ENCODE peak calls at places on chromosomes 1 and 21, in ten cellular contexts. One of them, this sample, is unnamed.

GRCh38 chr1:85361106-85361505 is 84.7 kb upstream of the BCL10 start:
- DNase-seq in mesenchymal stem cell: peak
- DNase-seq in psoas muscle: no peak
- DNase-seq in NCI-H1092: no peak
- DNase-seq in kidney glomerular epithelial cell: peak
- DNase-seq in M059J: peak
- DNase-seq in left ventricle myocardium superior: no peak
- DNase-seq in cardiac muscle cell: peak
- DNase-seq in islet precursor cell: no peak
- DNase-seq in effector memory CD8-positive, alpha-beta T cell: no peak
- DNase-seq in this sample: no peak

GRCh38 chr1:29282924-29283803 is 46.8 kb downstream of the PTPRU start:
- DNase-seq in mesenchymal stem cell: peak
- DNase-seq in NCI-H1092: no peak
- DNase-seq in cardiac muscle cell: peak
- DNase-seq in kidney glomerular epithelial cell: no peak
- DNase-seq in M059J: peak
- DNase-seq in effector memory CD8-positive, alpha-beta T cell: no peak
- DNase-seq in islet precursor cell: peak
- DNase-seq in psoas muscle: peak
- DNase-seq in left ventricle myocardium superior: no peak
- DNase-seq in this sample: no peak

GRCh38 chr1:92601044-92601443 is 114.3 kb upstream of the GFI1 start:
- DNase-seq in mesenchymal stem cell: no peak
- DNase-seq in psoas muscle: no peak
- DNase-seq in M059J: no peak
- DNase-seq in cardiac muscle cell: no peak
- DNase-seq in NCI-H1092: no peak
- DNase-seq in effector memory CD8-positive, alpha-beta T cell: no peak
- DNase-seq in islet precursor cell: no peak
- DNase-seq in left ventricle myocardium superior: no peak
- DNase-seq in kidney glomerular epithelial cell: no peak
- DNase-seq in this sample: no peak

GRCh38 chr1:33004628-33005027 is 32.1 kb downstream of the AK2 start:
- DNase-seq in mesenchymal stem cell: peak
- DNase-seq in kidney glomerular epithelial cell: no peak
- DNase-seq in islet precursor cell: no peak
- DNase-seq in cardiac muscle cell: no peak
- DNase-seq in psoas muscle: no peak
- DNase-seq in left ventricle myocardium superior: no peak
- DNase-seq in M059J: no peak
- DNase-seq in effector memory CD8-positive, alpha-beta T cell: no peak
- DNase-seq in NCI-H1092: no peak
- DNase-seq in this sample: no peak

GRCh38 chr21:41369105-41369914 is 7.5 kb downstream of the MX2 start:
- DNase-seq in kidney glomerular epithelial cell: no peak
- DNase-seq in NCI-H1092: peak
- DNase-seq in mesenchymal stem cell: peak
- DNase-seq in left ventricle myocardium superior: peak
- DNase-seq in islet precursor cell: peak
- DNase-seq in M059J: no peak
- DNase-seq in psoas muscle: peak
- DNase-seq in effector memory CD8-positive, alpha-beta T cell: no peak
- DNase-seq in cardiac muscle cell: peak
- DNase-seq in this sample: peak

GRCh38 chr1:59750612-59751395 is 63.9 kb upstream of the HOOK1 start:
- DNase-seq in mesenchymal stem cell: peak
- DNase-seq in kidney glomerular epithelial cell: peak
- DNase-seq in islet precursor cell: no peak
- DNase-seq in cardiac muscle cell: peak
- DNase-seq in left ventricle myocardium superior: no peak
- DNase-seq in effector memory CD8-positive, alpha-beta T cell: no peak
- DNase-seq in M059J: peak
- DNase-seq in psoas muscle: no peak
- DNase-seq in NCI-H1092: no peak
- DNase-seq in this sample: no peak

GRCh38 chr1:225418598-225418997 is 9.2 kb downstream of the LBR start:
- DNase-seq in kidney glomerular epithelial cell: no peak
- DNase-seq in effector memory CD8-positive, alpha-beta T cell: no peak
- DNase-seq in psoas muscle: no peak
- DNase-seq in NCI-H1092: no peak
- DNase-seq in left ventricle myocardium superior: no peak
- DNase-seq in M059J: no peak
- DNase-seq in cardiac muscle cell: no peak
- DNase-seq in mesenchymal stem cell: no peak
- DNase-seq in islet precursor cell: peak
- DNase-seq in this sample: no peak

GRCh38 chr21:42555756-42556438 is 42.2 kb downstream of the SLC37A1 start:
- DNase-seq in psoas muscle: no peak
- DNase-seq in mesenchymal stem cell: no peak
- DNase-seq in kidney glomerular epithelial cell: no peak
- DNase-seq in left ventricle myocardium superior: no peak
- DNase-seq in effector memory CD8-positive, alpha-beta T cell: no peak
- DNase-seq in NCI-H1092: no peak
- DNase-seq in cardiac muscle cell: no peak
- DNase-seq in islet precursor cell: no peak
- DNase-seq in M059J: no peak
- DNase-seq in this sample: no peak

GRCh38 chr1:3469104-3469848 is 14.8 kb downstream of the ARHGEF16 start:
- DNase-seq in cardiac muscle cell: no peak
- DNase-seq in mesenchymal stem cell: no peak
- DNase-seq in islet precursor cell: no peak
- DNase-seq in left ventricle myocardium superior: peak
- DNase-seq in M059J: no peak
- DNase-seq in kidney glomerular epithelial cell: no peak
- DNase-seq in NCI-H1092: no peak
- DNase-seq in psoas muscle: peak
- DNase-seq in effector memory CD8-positive, alpha-beta T cell: no peak
- DNase-seq in this sample: no peak

GRCh38 chr1:6170742-6171201 is 9.3 kb downstream of the CHD5 start:
- DNase-seq in mesenchymal stem cell: no peak
- DNase-seq in M059J: no peak
- DNase-seq in effector memory CD8-positive, alpha-beta T cell: no peak
- DNase-seq in NCI-H1092: no peak
- DNase-seq in psoas muscle: no peak
- DNase-seq in cardiac muscle cell: no peak
- DNase-seq in islet precursor cell: peak
- DNase-seq in left ventricle myocardium superior: no peak
- DNase-seq in kidney glomerular epithelial cell: peak
- DNase-seq in this sample: no peak

GRCh38 chr1:199859525-199859924 is 168.0 kb upstream of the NR5A2 start:
- DNase-seq in effector memory CD8-positive, alpha-beta T cell: no peak
- DNase-seq in cardiac muscle cell: peak
- DNase-seq in islet precursor cell: no peak
- DNase-seq in mesenchymal stem cell: peak
- DNase-seq in NCI-H1092: no peak
- DNase-seq in kidney glomerular epithelial cell: no peak
- DNase-seq in left ventricle myocardium superior: no peak
- DNase-seq in psoas muscle: no peak
- DNase-seq in M059J: peak
- DNase-seq in this sample: no peak

GRCh38 chr1:228039006-228039481 is 32.2 kb downstream of the WNT3A start:
- DNase-seq in cardiac muscle cell: no peak
- DNase-seq in effector memory CD8-positive, alpha-beta T cell: no peak
- DNase-seq in psoas muscle: no peak
- DNase-seq in left ventricle myocardium superior: peak
- DNase-seq in kidney glomerular epithelial cell: no peak
- DNase-seq in M059J: no peak
- DNase-seq in mesenchymal stem cell: no peak
- DNase-seq in islet precursor cell: peak
- DNase-seq in NCI-H1092: no peak
- DNase-seq in this sample: no peak

GRCh38 chr1:236067854-236068454 is 3.1 kb upstream of the NID1 start:
- DNase-seq in psoas muscle: no peak
- DNase-seq in islet precursor cell: no peak
- DNase-seq in effector memory CD8-positive, alpha-beta T cell: no peak
- DNase-seq in kidney glomerular epithelial cell: no peak
- DNase-seq in left ventricle myocardium superior: no peak
- DNase-seq in M059J: no peak
- DNase-seq in cardiac muscle cell: peak
- DNase-seq in mesenchymal stem cell: peak
- DNase-seq in NCI-H1092: no peak
- DNase-seq in this sample: no peak

GRCh38 chr1:83676106-83676505 is 322.8 kb downstream of the TTLL7 start:
- DNase-seq in NCI-H1092: no peak
- DNase-seq in M059J: peak
- DNase-seq in kidney glomerular epithelial cell: peak
- DNase-seq in effector memory CD8-positive, alpha-beta T cell: no peak
- DNase-seq in psoas muscle: no peak
- DNase-seq in islet precursor cell: no peak
- DNase-seq in cardiac muscle cell: no peak
- DNase-seq in left ventricle myocardium superior: no peak
- DNase-seq in mesenchymal stem cell: no peak
- DNase-seq in this sample: no peak

GRCh38 chr1:113363935-113364334 is 26.4 kb upstream of the MAGI3 start:
- DNase-seq in kidney glomerular epithelial cell: no peak
- DNase-seq in effector memory CD8-positive, alpha-beta T cell: no peak
- DNase-seq in left ventricle myocardium superior: no peak
- DNase-seq in NCI-H1092: no peak
- DNase-seq in cardiac muscle cell: no peak
- DNase-seq in islet precursor cell: no peak
- DNase-seq in psoas muscle: no peak
- DNase-seq in M059J: no peak
- DNase-seq in mesenchymal stem cell: no peak
- DNase-seq in this sample: no peak

GRCh38 chr1:160866001-160866704 is 3.5 kb upstream of the CD244 start:
- DNase-seq in NCI-H1092: no peak
- DNase-seq in psoas muscle: no peak
- DNase-seq in islet precursor cell: no peak
- DNase-seq in left ventricle myocardium superior: no peak
- DNase-seq in M059J: no peak
- DNase-seq in kidney glomerular epithelial cell: no peak
- DNase-seq in effector memory CD8-positive, alpha-beta T cell: no peak
- DNase-seq in cardiac muscle cell: no peak
- DNase-seq in mesenchymal stem cell: no peak
- DNase-seq in this sample: no peak

GRCh38 chr1:150061632-150062101 is 5.9 kb upstream of the VPS45 start:
- DNase-seq in effector memory CD8-positive, alpha-beta T cell: no peak
- DNase-seq in islet precursor cell: no peak
- DNase-seq in cardiac muscle cell: peak
- DNase-seq in left ventricle myocardium superior: no peak
- DNase-seq in mesenchymal stem cell: peak
- DNase-seq in M059J: peak
- DNase-seq in NCI-H1092: no peak
- DNase-seq in kidney glomerular epithelial cell: peak
- DNase-seq in psoas muscle: no peak
- DNase-seq in this sample: no peak

GRCh38 chr1:185207980-185208602 is 51.1 kb downstream of the SWT1 start:
- DNase-seq in effector memory CD8-positive, alpha-beta T cell: no peak
- DNase-seq in NCI-H1092: no peak
- DNase-seq in psoas muscle: no peak
- DNase-seq in M059J: peak
- DNase-seq in cardiac muscle cell: peak
- DNase-seq in mesenchymal stem cell: no peak
- DNase-seq in islet precursor cell: no peak
- DNase-seq in left ventricle myocardium superior: no peak
- DNase-seq in kidney glomerular epithelial cell: no peak
- DNase-seq in this sample: no peak

GRCh38 chr1:192003295-192004083 is 154.8 kb upstream of the RGS18 start:
- DNase-seq in cardiac muscle cell: no peak
- DNase-seq in psoas muscle: no peak
- DNase-seq in left ventricle myocardium superior: no peak
- DNase-seq in effector memory CD8-positive, alpha-beta T cell: no peak
- DNase-seq in NCI-H1092: no peak
- DNase-seq in M059J: no peak
- DNase-seq in islet precursor cell: no peak
- DNase-seq in mesenchymal stem cell: no peak
- DNase-seq in kidney glomerular epithelial cell: no peak
- DNase-seq in this sample: no peak

GRCh38 chr1:94335950-94336349 is 82.2 kb upstream of the ABCD3 start:
- DNase-seq in kidney glomerular epithelial cell: peak
- DNase-seq in left ventricle myocardium superior: peak
- DNase-seq in NCI-H1092: peak
- DNase-seq in islet precursor cell: peak
- DNase-seq in cardiac muscle cell: peak
- DNase-seq in psoas muscle: peak
- DNase-seq in effector memory CD8-positive, alpha-beta T cell: no peak
- DNase-seq in M059J: peak
- DNase-seq in mesenchymal stem cell: peak
- DNase-seq in this sample: peak

GRCh38 chr1:98792123-98792522 is 130.6 kb downstream of the SNX7 start:
- DNase-seq in kidney glomerular epithelial cell: no peak
- DNase-seq in M059J: no peak
- DNase-seq in effector memory CD8-positive, alpha-beta T cell: no peak
- DNase-seq in mesenchymal stem cell: peak
- DNase-seq in psoas muscle: no peak
- DNase-seq in islet precursor cell: no peak
- DNase-seq in NCI-H1092: no peak
- DNase-seq in cardiac muscle cell: peak
- DNase-seq in left ventricle myocardium superior: no peak
- DNase-seq in this sample: no peak

GRCh38 chr1:221708076-221708571 is 33.8 kb downstream of the DUSP10 start:
- DNase-seq in cardiac muscle cell: peak
- DNase-seq in NCI-H1092: no peak
- DNase-seq in M059J: peak
- DNase-seq in mesenchymal stem cell: peak
- DNase-seq in left ventricle myocardium superior: no peak
- DNase-seq in effector memory CD8-positive, alpha-beta T cell: peak
- DNase-seq in kidney glomerular epithelial cell: no peak
- DNase-seq in islet precursor cell: peak
- DNase-seq in psoas muscle: no peak
- DNase-seq in this sample: peak

GRCh38 chr1:67166196-67166595 is at the start of gene IL23R:
- DNase-seq in islet precursor cell: no peak
- DNase-seq in cardiac muscle cell: no peak
- DNase-seq in mesenchymal stem cell: no peak
- DNase-seq in effector memory CD8-positive, alpha-beta T cell: peak
- DNase-seq in kidney glomerular epithelial cell: no peak
- DNase-seq in M059J: no peak
- DNase-seq in left ventricle myocardium superior: peak
- DNase-seq in NCI-H1092: no peak
- DNase-seq in psoas muscle: no peak
- DNase-seq in this sample: no peak

GRCh38 chr1:220426989-220427388 is 100.9 kb upstream of the MARK1 start:
- DNase-seq in cardiac muscle cell: no peak
- DNase-seq in mesenchymal stem cell: no peak
- DNase-seq in effector memory CD8-positive, alpha-beta T cell: no peak
- DNase-seq in left ventricle myocardium superior: no peak
- DNase-seq in islet precursor cell: no peak
- DNase-seq in NCI-H1092: no peak
- DNase-seq in psoas muscle: no peak
- DNase-seq in M059J: peak
- DNase-seq in kidney glomerular epithelial cell: no peak
- DNase-seq in this sample: no peak

GRCh38 chr1:71494163-71494562 is 413.3 kb upstream of the ZRANB2 start:
- DNase-seq in M059J: no peak
- DNase-seq in kidney glomerular epithelial cell: no peak
- DNase-seq in left ventricle myocardium superior: no peak
- DNase-seq in mesenchymal stem cell: no peak
- DNase-seq in psoas muscle: no peak
- DNase-seq in cardiac muscle cell: peak
- DNase-seq in islet precursor cell: peak
- DNase-seq in effector memory CD8-positive, alpha-beta T cell: no peak
- DNase-seq in NCI-H1092: no peak
- DNase-seq in this sample: no peak